ENCODE peak calls at places on chromosome 14, in nine cellular contexts. One of them, this sample, is unnamed.

GRCh38 chr14:83473846-83474245 is 1940.2 kb upstream of the SEL1L start:
- DNase-seq in Calu3: no peak
- DNase-seq in lower lobe of right lung: no peak
- DNase-seq in colonic mucosa: no peak
- DNase-seq in IMR-90: peak; percentile 58
- DNase-seq in prostate gland: no peak
- DNase-seq in AG04450: no peak
- DNase-seq in bronchial epithelial cell: no peak
- DNase-seq in endothelial cell: no peak
- DNase-seq in this sample: no peak

GRCh38 chr14:81323621-81324400 is 76.3 kb downstream of the STON2 start:
- DNase-seq in Calu3: peak; percentile 73
- DNase-seq in lower lobe of right lung: peak; percentile 47
- DNase-seq in colonic mucosa: peak; percentile 81
- DNase-seq in IMR-90: no peak
- DNase-seq in prostate gland: peak; percentile 69
- DNase-seq in AG04450: no peak
- DNase-seq in bronchial epithelial cell: peak; percentile 93
- DNase-seq in endothelial cell: peak; percentile 46
- DNase-seq in this sample: no peak

GRCh38 chr14:36293824-36294223 is 26.6 kb downstream of the MBIP start:
- DNase-seq in Calu3: no peak
- DNase-seq in lower lobe of right lung: no peak
- DNase-seq in colonic mucosa: no peak
- DNase-seq in IMR-90: peak; percentile 62
- DNase-seq in prostate gland: no peak
- DNase-seq in AG04450: no peak
- DNase-seq in bronchial epithelial cell: peak; percentile 17
- DNase-seq in endothelial cell: no peak
- DNase-seq in this sample: peak; percentile 37

GRCh38 chr14:67964391-67964812 is 144.8 kb downstream of the RAD51B start:
- DNase-seq in Calu3: peak; percentile 39
- DNase-seq in lower lobe of right lung: no peak
- DNase-seq in colonic mucosa: no peak
- DNase-seq in IMR-90: peak; percentile 40
- DNase-seq in prostate gland: peak; percentile 54
- DNase-seq in AG04450: no peak
- DNase-seq in bronchial epithelial cell: peak; percentile 88
- DNase-seq in endothelial cell: no peak
- DNase-seq in this sample: no peak

GRCh38 chr14:51954657-51955056 is 34.7 kb upstream of the RTRAF start:
- DNase-seq in Calu3: no peak
- DNase-seq in lower lobe of right lung: no peak
- DNase-seq in colonic mucosa: no peak
- DNase-seq in IMR-90: no peak
- DNase-seq in prostate gland: no peak
- DNase-seq in AG04450: no peak
- DNase-seq in bronchial epithelial cell: no peak
- DNase-seq in endothelial cell: no peak
- DNase-seq in this sample: no peak

GRCh38 chr14:93426750-93427149 is 4.0 kb upstream of the UNC79 start:
- DNase-seq in Calu3: no peak
- DNase-seq in lower lobe of right lung: no peak
- DNase-seq in colonic mucosa: no peak
- DNase-seq in IMR-90: no peak
- DNase-seq in prostate gland: no peak
- DNase-seq in AG04450: no peak
- DNase-seq in bronchial epithelial cell: no peak
- DNase-seq in endothelial cell: no peak
- DNase-seq in this sample: no peak

GRCh38 chr14:31243860-31244259 is 36.3 kb upstream of the HECTD1 start:
- DNase-seq in Calu3: peak; percentile 88
- DNase-seq in lower lobe of right lung: no peak
- DNase-seq in colonic mucosa: peak; percentile 78
- DNase-seq in IMR-90: no peak
- DNase-seq in prostate gland: no peak
- DNase-seq in AG04450: no peak
- DNase-seq in bronchial epithelial cell: peak; percentile 99
- DNase-seq in endothelial cell: no peak
- DNase-seq in this sample: no peak

GRCh38 chr14:31219169-31219568 is 11.6 kb upstream of the HECTD1 start:
- DNase-seq in Calu3: no peak
- DNase-seq in lower lobe of right lung: no peak
- DNase-seq in colonic mucosa: no peak
- DNase-seq in IMR-90: peak; percentile 48
- DNase-seq in prostate gland: no peak
- DNase-seq in AG04450: no peak
- DNase-seq in bronchial epithelial cell: no peak
- DNase-seq in endothelial cell: no peak
- DNase-seq in this sample: no peak

GRCh38 chr14:39431416-39432178 is 636 bp downstream of the FBXO33 start:
- DNase-seq in Calu3: peak; percentile 56
- DNase-seq in lower lobe of right lung: peak; percentile 77
- DNase-seq in colonic mucosa: peak; percentile 55
- DNase-seq in IMR-90: peak; percentile 33
- DNase-seq in prostate gland: peak; percentile 30
- DNase-seq in AG04450: no peak
- DNase-seq in bronchial epithelial cell: peak; percentile 46
- DNase-seq in endothelial cell: peak; percentile 58
- DNase-seq in this sample: peak; percentile 37

GRCh38 chr14:61468063-61468825 is 146.9 kb downstream of the PRKCH start:
- DNase-seq in Calu3: no peak
- DNase-seq in lower lobe of right lung: no peak
- DNase-seq in colonic mucosa: peak; percentile 11
- DNase-seq in IMR-90: no peak
- DNase-seq in prostate gland: no peak
- DNase-seq in AG04450: no peak
- DNase-seq in bronchial epithelial cell: peak; percentile 57
- DNase-seq in endothelial cell: no peak
- DNase-seq in this sample: no peak

GRCh38 chr14:97571861-97572555 is 774.8 kb downstream of the VRK1 start:
- DNase-seq in Calu3: no peak
- DNase-seq in lower lobe of right lung: no peak
- DNase-seq in colonic mucosa: no peak
- DNase-seq in IMR-90: no peak
- DNase-seq in prostate gland: no peak
- DNase-seq in AG04450: no peak
- DNase-seq in bronchial epithelial cell: no peak
- DNase-seq in endothelial cell: no peak
- DNase-seq in this sample: no peak

GRCh38 chr14:91367173-91368171 is 50.1 kb downstream of the CCDC88C start:
- DNase-seq in Calu3: peak; percentile 88
- DNase-seq in lower lobe of right lung: peak; percentile 86
- DNase-seq in colonic mucosa: no peak
- DNase-seq in IMR-90: peak; percentile 66
- DNase-seq in prostate gland: peak; percentile 46
- DNase-seq in AG04450: no peak
- DNase-seq in bronchial epithelial cell: peak; percentile 93
- DNase-seq in endothelial cell: no peak
- DNase-seq in this sample: no peak

GRCh38 chr14:64952598-64953309 is 10.2 kb upstream of the GPX2 start:
- DNase-seq in Calu3: no peak
- DNase-seq in lower lobe of right lung: no peak
- DNase-seq in colonic mucosa: no peak
- DNase-seq in IMR-90: no peak
- DNase-seq in prostate gland: no peak
- DNase-seq in AG04450: no peak
- DNase-seq in bronchial epithelial cell: no peak
- DNase-seq in endothelial cell: no peak
- DNase-seq in this sample: no peak

GRCh38 chr14:28677381-28677780 is 89.2 kb upstream of the FOXG1 start:
- DNase-seq in Calu3: no peak
- DNase-seq in lower lobe of right lung: no peak
- DNase-seq in colonic mucosa: no peak
- DNase-seq in IMR-90: no peak
- DNase-seq in prostate gland: no peak
- DNase-seq in AG04450: no peak
- DNase-seq in bronchial epithelial cell: no peak
- DNase-seq in endothelial cell: no peak
- DNase-seq in this sample: no peak

GRCh38 chr14:22474730-22475351 is 114.2 kb downstream of the DAD1 start:
- DNase-seq in Calu3: no peak
- DNase-seq in lower lobe of right lung: no peak
- DNase-seq in colonic mucosa: no peak
- DNase-seq in IMR-90: peak; percentile 2
- DNase-seq in prostate gland: no peak
- DNase-seq in AG04450: no peak
- DNase-seq in bronchial epithelial cell: peak; percentile 64
- DNase-seq in endothelial cell: no peak
- DNase-seq in this sample: no peak

GRCh38 chr14:22475381-22475780 is 113.6 kb downstream of the DAD1 start:
- DNase-seq in Calu3: no peak
- DNase-seq in lower lobe of right lung: no peak
- DNase-seq in colonic mucosa: no peak
- DNase-seq in IMR-90: no peak
- DNase-seq in prostate gland: no peak
- DNase-seq in AG04450: no peak
- DNase-seq in bronchial epithelial cell: no peak
- DNase-seq in endothelial cell: no peak
- DNase-seq in this sample: no peak

GRCh38 chr14:22476882-22477281 is 112.1 kb downstream of the DAD1 start:
- DNase-seq in Calu3: no peak
- DNase-seq in lower lobe of right lung: no peak
- DNase-seq in colonic mucosa: no peak
- DNase-seq in IMR-90: no peak
- DNase-seq in prostate gland: no peak
- DNase-seq in AG04450: no peak
- DNase-seq in bronchial epithelial cell: no peak
- DNase-seq in endothelial cell: no peak
- DNase-seq in this sample: no peak

GRCh38 chr14:22477569-22478194 is 111.3 kb downstream of the DAD1 start:
- DNase-seq in Calu3: no peak
- DNase-seq in lower lobe of right lung: no peak
- DNase-seq in colonic mucosa: no peak
- DNase-seq in IMR-90: no peak
- DNase-seq in prostate gland: no peak
- DNase-seq in AG04450: no peak
- DNase-seq in bronchial epithelial cell: no peak
- DNase-seq in endothelial cell: no peak
- DNase-seq in this sample: no peak

GRCh38 chr14:22476005-22476751 is 112.8 kb downstream of the DAD1 start:
- DNase-seq in Calu3: no peak
- DNase-seq in lower lobe of right lung: no peak
- DNase-seq in colonic mucosa: no peak
- DNase-seq in IMR-90: no peak
- DNase-seq in prostate gland: no peak
- DNase-seq in AG04450: no peak
- DNase-seq in bronchial epithelial cell: no peak
- DNase-seq in endothelial cell: no peak
- DNase-seq in this sample: no peak
- TF ChIP-seq CTCF in Calu3: no peak
- TF ChIP-seq CTCF in lower lobe of right lung: no peak
- TF ChIP-seq CTCF in colonic mucosa: no peak
- TF ChIP-seq CTCF in IMR-90: no peak
- TF ChIP-seq CTCF in prostate gland: no peak
- TF ChIP-seq CTCF in AG04450: no peak
- TF ChIP-seq CTCF in bronchial epithelial cell: no peak
- TF ChIP-seq CTCF in endothelial cell: no peak
- TF ChIP-seq CTCF in this sample: no peak

GRCh38 chr14:45134051-45134958 is at the start of gene FKBP3:
- DNase-seq in Calu3: peak; percentile 92
- DNase-seq in lower lobe of right lung: peak; percentile 97
- DNase-seq in colonic mucosa: peak; percentile 97
- DNase-seq in IMR-90: peak; percentile 99
- DNase-seq in prostate gland: peak; percentile 99
- DNase-seq in AG04450: peak; percentile 97
- DNase-seq in bronchial epithelial cell: peak; percentile 97
- DNase-seq in endothelial cell: peak; percentile 91
- DNase-seq in this sample: peak; percentile 99
- TF ChIP-seq CTCF in Calu3: no peak
- TF ChIP-seq CTCF in lower lobe of right lung: peak; percentile 13
- TF ChIP-seq CTCF in colonic mucosa: no peak
- TF ChIP-seq CTCF in IMR-90: peak; percentile 16
- TF ChIP-seq CTCF in prostate gland: no peak
- TF ChIP-seq CTCF in AG04450: peak; percentile 24
- TF ChIP-seq CTCF in bronchial epithelial cell: peak; percentile 23
- TF ChIP-seq CTCF in endothelial cell: no peak
- TF ChIP-seq CTCF in this sample: peak; percentile 51

GRCh38 chr14:70631948-70632347 is 9.8 kb upstream of the TTC9 start:
- DNase-seq in Calu3: no peak
- DNase-seq in lower lobe of right lung: no peak
- DNase-seq in colonic mucosa: no peak
- DNase-seq in IMR-90: no peak
- DNase-seq in prostate gland: no peak
- DNase-seq in AG04450: no peak
- DNase-seq in bronchial epithelial cell: no peak
- DNase-seq in endothelial cell: no peak
- DNase-seq in this sample: no peak
- TF ChIP-seq CTCF in Calu3: no peak
- TF ChIP-seq CTCF in lower lobe of right lung: no peak
- TF ChIP-seq CTCF in colonic mucosa: no peak
- TF ChIP-seq CTCF in IMR-90: no peak
- TF ChIP-seq CTCF in prostate gland: no peak
- TF ChIP-seq CTCF in AG04450: no peak
- TF ChIP-seq CTCF in bronchial epithelial cell: no peak
- TF ChIP-seq CTCF in endothelial cell: no peak
- TF ChIP-seq CTCF in this sample: no peak

GRCh38 chr14:69994002-69994401 is 114.8 kb downstream of the SMOC1 start:
- DNase-seq in Calu3: no peak
- DNase-seq in lower lobe of right lung: no peak
- DNase-seq in colonic mucosa: no peak
- DNase-seq in IMR-90: peak; percentile 40
- DNase-seq in prostate gland: no peak
- DNase-seq in AG04450: no peak
- DNase-seq in bronchial epithelial cell: no peak
- DNase-seq in endothelial cell: no peak
- DNase-seq in this sample: no peak
- TF ChIP-seq CTCF in Calu3: no peak
- TF ChIP-seq CTCF in lower lobe of right lung: no peak
- TF ChIP-seq CTCF in colonic mucosa: no peak
- TF ChIP-seq CTCF in IMR-90: no peak
- TF ChIP-seq CTCF in prostate gland: no peak
- TF ChIP-seq CTCF in AG04450: no peak
- TF ChIP-seq CTCF in bronchial epithelial cell: no peak
- TF ChIP-seq CTCF in endothelial cell: no peak
- TF ChIP-seq CTCF in this sample: no peak